ENCODE peak calls at places on chromosomes 6 and 20, in eight cellular contexts. One of them, this sample, is unnamed.

GRCh38 chr20:18258126-18258860 is 30.0 kb upstream of the ZNF133 start:
- DNase-seq in K562: no peak
- DNase-seq in sigmoid colon: no peak
- DNase-seq in GM12878: no peak
- DNase-seq in stomach: no peak
- DNase-seq in A549: no peak
- DNase-seq in HepG2: peak; percentile 39
- DNase-seq in transverse colon: no peak
- DNase-seq in this sample: no peak

GRCh38 chr6:111842891-111843290 is 30.4 kb downstream of the FYN start:
- DNase-seq in transverse colon: no peak
- DNase-seq in stomach: no peak
- DNase-seq in GM12878: no peak
- DNase-seq in HepG2: peak; percentile 69
- DNase-seq in A549: no peak
- DNase-seq in sigmoid colon: no peak
- DNase-seq in K562: peak; percentile 51
- DNase-seq in this sample: no peak

GRCh38 chr6:87391334-87391733 is 16.4 kb upstream of the CFAP206 start:
- DNase-seq in GM12878: no peak
- DNase-seq in K562: peak; percentile 56
- DNase-seq in transverse colon: no peak
- DNase-seq in stomach: no peak
- DNase-seq in A549: peak; percentile 15
- DNase-seq in HepG2: peak; percentile 52
- DNase-seq in sigmoid colon: no peak
- DNase-seq in this sample: no peak

GRCh38 chr6:150028799-150029198 is 3.5 kb upstream of the RAET1L start:
- DNase-seq in A549: no peak
- DNase-seq in sigmoid colon: no peak
- DNase-seq in stomach: no peak
- DNase-seq in transverse colon: no peak
- DNase-seq in GM12878: no peak
- DNase-seq in HepG2: no peak
- DNase-seq in K562: no peak
- DNase-seq in this sample: no peak

GRCh38 chr6:22221630-22222029 is 75.2 kb downstream of the PRL start:
- DNase-seq in sigmoid colon: no peak
- DNase-seq in GM12878: no peak
- DNase-seq in K562: no peak
- DNase-seq in stomach: no peak
- DNase-seq in HepG2: no peak
- DNase-seq in A549: no peak
- DNase-seq in transverse colon: no peak
- DNase-seq in this sample: no peak

GRCh38 chr6:111129003-111129402 is 41.7 kb downstream of the SLC16A10 start:
- DNase-seq in sigmoid colon: peak; percentile 67
- DNase-seq in transverse colon: no peak
- DNase-seq in stomach: peak; percentile 76
- DNase-seq in A549: no peak
- DNase-seq in GM12878: no peak
- DNase-seq in HepG2: peak; percentile 24
- DNase-seq in K562: no peak
- DNase-seq in this sample: peak; percentile 53

GRCh38 chr20:23156842-23157423 is 70.8 kb upstream of the CD93 start:
- DNase-seq in transverse colon: no peak
- DNase-seq in HepG2: no peak
- DNase-seq in K562: peak; percentile 11
- DNase-seq in GM12878: no peak
- DNase-seq in sigmoid colon: no peak
- DNase-seq in stomach: no peak
- DNase-seq in A549: no peak
- DNase-seq in this sample: no peak

GRCh38 chr20:41175201-41175651 is 37.9 kb downstream of the PLCG1 start:
- DNase-seq in A549: no peak
- DNase-seq in transverse colon: no peak
- DNase-seq in GM12878: no peak
- DNase-seq in K562: no peak
- DNase-seq in HepG2: no peak
- DNase-seq in sigmoid colon: no peak
- DNase-seq in stomach: peak; percentile 7
- DNase-seq in this sample: no peak

GRCh38 chr6:56483929-56484328 is 158.8 kb downstream of the DST start:
- DNase-seq in transverse colon: no peak
- DNase-seq in stomach: no peak
- DNase-seq in K562: no peak
- DNase-seq in A549: no peak
- DNase-seq in HepG2: no peak
- DNase-seq in GM12878: no peak
- DNase-seq in sigmoid colon: no peak
- DNase-seq in this sample: no peak

GRCh38 chr20:856361-856775 is 22.9 kb downstream of the FAM110A start:
- DNase-seq in stomach: no peak
- DNase-seq in GM12878: no peak
- DNase-seq in A549: peak; percentile 72
- DNase-seq in transverse colon: no peak
- DNase-seq in HepG2: no peak
- DNase-seq in sigmoid colon: no peak
- DNase-seq in K562: no peak
- DNase-seq in this sample: no peak

GRCh38 chr6:15453622-15454021 is 207.8 kb downstream of the JARID2 start:
- DNase-seq in transverse colon: no peak
- DNase-seq in GM12878: no peak
- DNase-seq in HepG2: no peak
- DNase-seq in K562: no peak
- DNase-seq in sigmoid colon: peak; percentile 83
- DNase-seq in stomach: no peak
- DNase-seq in A549: no peak
- DNase-seq in this sample: no peak

GRCh38 chr6:33710296-33711121 is 991 bp downstream of the UQCC2 start:
- DNase-seq in stomach: no peak
- DNase-seq in sigmoid colon: peak; percentile 59
- DNase-seq in K562: peak; percentile 35
- DNase-seq in transverse colon: no peak
- DNase-seq in HepG2: peak; percentile 31
- DNase-seq in GM12878: no peak
- DNase-seq in A549: no peak
- DNase-seq in this sample: no peak

GRCh38 chr6:156776470-156776840 is 723 bp upstream of the ARID1B start:
- DNase-seq in transverse colon: no peak
- DNase-seq in stomach: no peak
- DNase-seq in A549: no peak
- DNase-seq in GM12878: no peak
- DNase-seq in sigmoid colon: no peak
- DNase-seq in HepG2: peak; percentile 59
- DNase-seq in K562: no peak
- DNase-seq in this sample: no peak

GRCh38 chr6:105192707-105193465 is 13.1 kb upstream of the POPDC3 start:
- DNase-seq in transverse colon: no peak
- DNase-seq in K562: no peak
- DNase-seq in A549: no peak
- DNase-seq in HepG2: no peak
- DNase-seq in stomach: no peak
- DNase-seq in GM12878: no peak
- DNase-seq in sigmoid colon: no peak
- DNase-seq in this sample: no peak

GRCh38 chr6:141208101-141208500 is 924.6 kb upstream of the GJE1 start:
- DNase-seq in transverse colon: no peak
- DNase-seq in sigmoid colon: no peak
- DNase-seq in A549: no peak
- DNase-seq in stomach: no peak
- DNase-seq in HepG2: no peak
- DNase-seq in K562: no peak
- DNase-seq in GM12878: no peak
- DNase-seq in this sample: no peak

GRCh38 chr6:141202641-141203040 is 930.1 kb upstream of the GJE1 start:
- DNase-seq in K562: no peak
- DNase-seq in stomach: no peak
- DNase-seq in A549: no peak
- DNase-seq in HepG2: no peak
- DNase-seq in transverse colon: no peak
- DNase-seq in sigmoid colon: no peak
- DNase-seq in GM12878: no peak
- DNase-seq in this sample: no peak

GRCh38 chr6:141209890-141210289 is 922.8 kb upstream of the GJE1 start:
- DNase-seq in A549: no peak
- DNase-seq in GM12878: no peak
- DNase-seq in transverse colon: no peak
- DNase-seq in stomach: no peak
- DNase-seq in sigmoid colon: no peak
- DNase-seq in HepG2: no peak
- DNase-seq in K562: no peak
- DNase-seq in this sample: no peak

GRCh38 chr6:141199074-141199473 is 933.7 kb upstream of the GJE1 start:
- DNase-seq in A549: no peak
- DNase-seq in K562: no peak
- DNase-seq in GM12878: no peak
- DNase-seq in transverse colon: no peak
- DNase-seq in HepG2: no peak
- DNase-seq in sigmoid colon: no peak
- DNase-seq in stomach: no peak
- DNase-seq in this sample: no peak

GRCh38 chr6:141203902-141204575 is 928.7 kb upstream of the GJE1 start:
- DNase-seq in A549: no peak
- DNase-seq in K562: no peak
- DNase-seq in HepG2: no peak
- DNase-seq in sigmoid colon: no peak
- DNase-seq in stomach: no peak
- DNase-seq in GM12878: no peak
- DNase-seq in transverse colon: no peak
- DNase-seq in this sample: no peak
- TF ChIP-seq EP300 in A549: no peak
- TF ChIP-seq EP300 in K562: no peak
- TF ChIP-seq EP300 in HepG2: no peak
- TF ChIP-seq EP300 in sigmoid colon: no peak
- TF ChIP-seq EP300 in stomach: no peak
- TF ChIP-seq EP300 in GM12878: no peak
- TF ChIP-seq EP300 in transverse colon: no peak
- TF ChIP-seq EP300 in this sample: no peak

GRCh38 chr20:59400666-59401065 is 100.3 kb downstream of the EDN3 start:
- DNase-seq in K562: no peak
- DNase-seq in sigmoid colon: no peak
- DNase-seq in transverse colon: no peak
- DNase-seq in A549: no peak
- DNase-seq in stomach: no peak
- DNase-seq in GM12878: no peak
- DNase-seq in HepG2: no peak
- DNase-seq in this sample: no peak
- TF ChIP-seq EP300 in K562: no peak
- TF ChIP-seq EP300 in sigmoid colon: no peak
- TF ChIP-seq EP300 in transverse colon: no peak
- TF ChIP-seq EP300 in A549: no peak
- TF ChIP-seq EP300 in stomach: no peak
- TF ChIP-seq EP300 in GM12878: no peak
- TF ChIP-seq EP300 in HepG2: no peak
- TF ChIP-seq EP300 in this sample: no peak

DNA sequence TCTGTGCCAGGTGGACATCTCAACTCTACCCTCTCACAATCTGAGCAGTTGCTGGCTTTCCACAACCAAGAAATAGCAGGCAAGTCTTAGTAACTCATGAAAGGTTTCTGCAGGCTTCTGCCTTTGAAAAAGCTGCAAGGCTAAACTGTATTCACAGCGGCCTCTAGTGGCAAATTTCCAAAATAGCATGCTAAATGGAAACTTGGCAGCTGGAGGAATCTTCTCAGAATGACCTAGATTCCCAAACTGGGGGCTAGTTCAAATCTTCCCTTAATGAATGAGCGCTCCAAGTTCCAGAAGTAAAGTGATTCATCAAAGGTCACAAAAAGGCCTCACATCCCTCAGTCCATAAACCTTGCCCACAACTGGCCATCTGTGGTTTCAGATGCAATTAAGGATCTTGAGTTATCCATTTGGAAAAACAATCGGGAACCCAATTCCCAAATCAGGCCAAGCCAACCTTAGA is 11.9 kb upstream of the CPNE5 start:
- DNase-seq in GM12878: no peak
- DNase-seq in K562: peak; percentile 67
- DNase-seq in A549: peak; percentile 19
- DNase-seq in HepG2: peak; percentile 69
- DNase-seq in transverse colon: peak; percentile 46
- DNase-seq in sigmoid colon: peak; percentile 87
- DNase-seq in stomach: peak; percentile 49
- DNase-seq in this sample: no peak
- TF ChIP-seq EP300 in GM12878: no peak
- TF ChIP-seq EP300 in K562: no peak
- TF ChIP-seq EP300 in A549: no peak
- TF ChIP-seq EP300 in HepG2: no peak
- TF ChIP-seq EP300 in transverse colon: no peak
- TF ChIP-seq EP300 in sigmoid colon: no peak
- TF ChIP-seq EP300 in stomach: no peak
- TF ChIP-seq EP300 in this sample: no peak

DNA sequence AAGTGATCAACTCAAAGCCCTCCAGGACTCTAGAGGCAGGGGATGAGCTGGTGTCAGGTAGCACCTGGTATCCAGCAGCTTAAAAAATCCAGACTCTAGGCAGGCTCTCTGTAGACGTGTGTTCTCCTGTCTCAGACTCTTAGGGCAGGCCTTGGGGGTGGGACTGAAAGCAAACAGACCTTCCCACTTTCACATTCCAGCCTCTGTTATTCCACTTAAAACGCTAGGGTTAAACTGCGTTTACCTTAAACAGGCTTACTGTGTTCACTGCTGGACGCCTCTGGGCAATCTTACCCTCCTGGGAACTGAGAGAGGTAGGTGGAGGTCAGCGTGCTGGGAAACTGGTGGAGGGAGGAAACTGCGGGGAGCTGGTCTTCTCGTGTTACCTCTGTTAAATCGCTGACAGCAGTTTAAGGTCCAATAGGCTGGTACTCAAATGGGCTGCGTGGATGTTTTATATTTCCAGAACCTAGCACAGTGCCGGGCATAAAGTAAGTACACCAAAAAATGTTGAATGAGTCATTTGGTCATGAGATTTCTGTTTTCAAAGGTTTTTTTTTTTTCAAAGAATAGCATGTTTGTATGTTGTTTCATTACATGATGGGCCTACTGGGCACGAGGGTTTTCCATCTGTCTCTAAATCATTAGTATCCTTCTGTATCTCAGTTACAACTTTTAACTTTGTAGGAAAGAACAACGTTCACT is at the start of gene GCNT2:
- DNase-seq in transverse colon: peak; percentile 22
- DNase-seq in K562: peak; percentile 34
- DNase-seq in HepG2: peak; percentile 92
- DNase-seq in stomach: peak; percentile 61
- DNase-seq in sigmoid colon: no peak
- DNase-seq in A549: peak; percentile 46
- DNase-seq in GM12878: no peak
- DNase-seq in this sample: no peak
- TF ChIP-seq EP300 in transverse colon: no peak
- TF ChIP-seq EP300 in K562: no peak
- TF ChIP-seq EP300 in HepG2: no peak
- TF ChIP-seq EP300 in stomach: no peak
- TF ChIP-seq EP300 in sigmoid colon: no peak
- TF ChIP-seq EP300 in A549: no peak
- TF ChIP-seq EP300 in GM12878: no peak
- TF ChIP-seq EP300 in this sample: no peak

DNA sequence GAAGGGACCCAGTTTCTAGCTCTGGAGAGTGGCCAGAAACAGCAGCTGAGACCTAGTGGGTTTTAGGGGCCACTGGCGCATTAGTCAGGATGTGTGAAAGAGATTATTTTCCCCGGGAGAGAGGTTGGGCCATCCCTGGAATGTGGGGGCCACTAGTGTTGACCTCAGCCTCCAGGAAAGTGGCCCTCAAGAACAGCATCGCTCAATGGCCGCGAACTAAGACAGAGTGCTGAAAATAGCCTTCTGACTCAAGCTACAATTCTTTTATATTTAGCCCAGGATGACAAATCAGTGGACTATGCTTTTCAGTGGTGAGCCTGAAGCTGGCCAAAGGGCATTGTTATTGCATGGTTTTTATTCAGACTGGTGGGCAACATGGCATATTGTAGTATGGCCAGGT is 210.4 kb upstream of the RNF24 start:
- DNase-seq in stomach: no peak
- DNase-seq in HepG2: peak; percentile 43
- DNase-seq in sigmoid colon: no peak
- DNase-seq in A549: no peak
- DNase-seq in GM12878: no peak
- DNase-seq in K562: no peak
- DNase-seq in transverse colon: no peak
- DNase-seq in this sample: peak; percentile 27
- TF ChIP-seq EP300 in stomach: no peak
- TF ChIP-seq EP300 in HepG2: no peak
- TF ChIP-seq EP300 in sigmoid colon: no peak
- TF ChIP-seq EP300 in A549: no peak
- TF ChIP-seq EP300 in GM12878: no peak
- TF ChIP-seq EP300 in K562: no peak
- TF ChIP-seq EP300 in transverse colon: no peak
- TF ChIP-seq EP300 in this sample: no peak

This sample was measured in ovary.